ENCODE peak calls at places on chromosomes 16 and 17, in nine cellular contexts. V, Q, E, F, J, S, W, B and K are unnamed samples.

GRCh38 chr17:44095647-44096496 is 25.3 kb downstream of the G6PC3 start:
- DNase-seq in V (no peak), Q (no peak), E (peak; percentile 92), F (peak; percentile 88), J (peak; percentile 99), S (peak; percentile 94), W (peak; percentile 50), B (peak; percentile 86), K (peak; percentile 71)

GRCh38 chr16:69535123-69536050 is 30.4 kb upstream of the NFAT5 start:
- DNase-seq in V (no peak), Q (no peak), E (no peak), F (no peak), J (peak; percentile 51), S (no peak), W (no peak), B (no peak), K (no peak)

GRCh38 chr17:31339906-31340661 is 18.7 kb upstream of the EVI2A start:
- DNase-seq in V (no peak), Q (no peak), E (no peak), F (no peak), J (peak; percentile 72), S (no peak), W (peak; percentile 34), B (no peak), K (no peak)

GRCh38 chr16:81873843-81874752 is 95.0 kb downstream of the PLCG2 start:
- DNase-seq in V (peak; percentile 6), Q (peak; percentile 81), E (peak; percentile 75), F (peak; percentile 72), J (peak; percentile 40), S (peak; percentile 45), W (peak; percentile 76), B (peak; percentile 37), K (peak; percentile 30)

GRCh38 chr16:85173981-85174751 is 61.9 kb upstream of the CIBAR2 start:
- DNase-seq in V (no peak), Q (no peak), E (peak; percentile 51), F (peak; percentile 76), J (peak; percentile 93), S (peak; percentile 53), W (peak; percentile 68), B (no peak), K (no peak)

GRCh38 chr16:79865918-79866317 is 265.4 kb upstream of the MAF start:
- DNase-seq in V (no peak), Q (no peak), E (no peak), F (no peak), J (no peak), S (no peak), W (no peak), B (no peak), K (no peak)

GRCh38 chr16:56866955-56867830 is 2.2 kb downstream of the SLC12A3 start:
- DNase-seq in V (peak; percentile 11), Q (peak; percentile 82), E (peak; percentile 75), F (peak; percentile 66), J (peak; percentile 64), S (peak; percentile 70), W (peak; percentile 70), B (no peak), K (no peak)

GRCh38 chr17:27256225-27257030 is 37.5 kb upstream of the WSB1 start:
- DNase-seq in V (no peak), Q (no peak), E (no peak), F (no peak), J (peak; percentile 68), S (peak; percentile 72), W (no peak), B (no peak), K (no peak)

GRCh38 chr16:49608801-49609200 is 235.2 kb downstream of the C16orf78 start:
- DNase-seq in V (no peak), Q (peak; percentile 8), E (peak; percentile 53), F (no peak), J (peak; percentile 65), S (peak; percentile 39), W (peak; percentile 27), B (no peak), K (no peak)

GRCh38 chr16:50309156-50309526 is 42.8 kb downstream of the ADCY7 start:
- DNase-seq in V (no peak), Q (no peak), E (no peak), F (no peak), J (no peak), S (no peak), W (no peak), B (no peak), K (no peak)

GRCh38 chr17:30278032-30278431 is 13.7 kb downstream of the BLMH start:
- DNase-seq in V (no peak), Q (peak; percentile 43), E (peak; percentile 61), F (peak; percentile 31), J (peak; percentile 54), S (peak; percentile 49), W (peak; percentile 71), B (no peak), K (peak; percentile 20)

GRCh38 chr17:29444589-29444988 is 54.4 kb downstream of the TAOK1 start:
- DNase-seq in V (no peak), Q (no peak), E (no peak), F (no peak), J (peak; percentile 33), S (no peak), W (no peak), B (no peak), K (no peak)

GRCh38 chr17:78132086-78132676 is 1.6 kb downstream of the TMC8 start:
- DNase-seq in V (peak; percentile 71), Q (peak; percentile 80), E (no peak), F (no peak), J (no peak), S (no peak), W (no peak), B (peak; percentile 25), K (no peak)

GRCh38 chr17:7292729-7293128 is 1.7 kb downstream of the YBX2 start:
- DNase-seq in V (no peak), Q (no peak), E (no peak), F (no peak), J (no peak), S (no peak), W (no peak), B (no peak), K (no peak)

GRCh38 chr17:35715416-35715815 is 16.0 kb upstream of the RASL10B start:
- DNase-seq in V (no peak), Q (no peak), E (peak; percentile 91), F (no peak), J (no peak), S (no peak), W (no peak), B (no peak), K (no peak)

GRCh38 chr16:29819506-29819905 is 756 bp upstream of the MVP start:
- DNase-seq in V (no peak), Q (no peak), E (no peak), F (peak; percentile 49), J (peak; percentile 12), S (no peak), W (peak; percentile 62), B (no peak), K (no peak)
- H3K4me1 ChIP-seq in V (peaks cover 76% of the 10 kb centered on the region), Q (peaks cover 53% of the 10 kb centered on the region), E (peaks cover 13% of the 10 kb centered on the region), F (peaks cover 64% of the 10 kb centered on the region), J (peaks cover 43% of the 10 kb centered on the region), S (peaks cover 88% of the 10 kb centered on the region), W (peaks cover 75% of the 10 kb centered on the region), B (peaks cover 57% of the 10 kb centered on the region), K (peaks cover 86% of the 10 kb centered on the region)

GRCh38 chr16:11052080-11052808 is 107.9 kb downstream of the CLEC16A start:
- DNase-seq in V (peak; percentile 6), Q (no peak), E (no peak), F (no peak), J (no peak), S (no peak), W (no peak), B (no peak), K (no peak)
- H3K4me1 ChIP-seq in V (peaks cover 24% of the 10 kb centered on the region), Q (no peaks in the 10 kb centered on the region), E (no peaks in the 10 kb centered on the region), F (peaks cover 21% of the 10 kb centered on the region), J (peaks cover 4% of the 10 kb centered on the region), S (peaks cover 16% of the 10 kb centered on the region), W (peaks cover 2% of the 10 kb centered on the region), B (peaks cover 5% of the 10 kb centered on the region), K (peaks cover 1% of the 10 kb centered on the region)

GRCh38 chr17:968812-969766 is 10.5 kb downstream of the NXN start:
- DNase-seq in V (no peak), Q (no peak), E (no peak), F (no peak), J (no peak), S (no peak), W (no peak), B (no peak), K (no peak)
- H3K4me1 ChIP-seq in V (no peaks in the 10 kb centered on the region), Q (no peaks in the 10 kb centered on the region), E (peaks cover 28% of the 10 kb centered on the region), F (no peaks in the 10 kb centered on the region), J (peaks cover 30% of the 10 kb centered on the region), S (peaks cover 8% of the 10 kb centered on the region), W (peaks cover 5% of the 10 kb centered on the region), B (no peaks in the 10 kb centered on the region), K (peaks cover 9% of the 10 kb centered on the region)

GRCh38 chr16:84103678-84104077 is 13.1 kb downstream of the MBTPS1 start:
- DNase-seq in V (no peak), Q (no peak), E (no peak), F (no peak), J (no peak), S (no peak), W (no peak), B (no peak), K (no peak)
- H3K4me1 ChIP-seq in V (no peaks in the 10 kb centered on the region), Q (no peaks in the 10 kb centered on the region), E (no peaks in the 10 kb centered on the region), F (peaks cover 23% of the 10 kb centered on the region), J (peaks cover 9% of the 10 kb centered on the region), S (peaks cover 11% of the 10 kb centered on the region), W (peaks cover 13% of the 10 kb centered on the region), B (peaks cover 5% of the 10 kb centered on the region), K (peaks cover 75% of the 10 kb centered on the region)

GRCh38 chr16:88476203-88476602 is 23.1 kb downstream of the ZFPM1 start:
- DNase-seq in V (no peak), Q (no peak), E (no peak), F (no peak), J (no peak), S (no peak), W (no peak), B (no peak), K (no peak)
- H3K4me1 ChIP-seq in V (peaks cover 59% of the 10 kb centered on the region), Q (peaks cover 38% of the 10 kb centered on the region), E (peaks cover 7% of the 10 kb centered on the region), F (no peaks in the 10 kb centered on the region), J (peaks cover 16% of the 10 kb centered on the region), S (peaks cover 6% of the 10 kb centered on the region), W (peaks cover 7% of the 10 kb centered on the region), B (no peaks in the 10 kb centered on the region), K (peaks cover 22% of the 10 kb centered on the region)

GRCh38 chr17:77101521-77102410 is 39.0 kb upstream of the SEC14L1 start:
- DNase-seq in V (no peak), Q (no peak), E (no peak), F (no peak), J (no peak), S (peak; percentile 88), W (no peak), B (no peak), K (no peak)

GRCh38 chr17:77106874-77107358 is 33.9 kb upstream of the SEC14L1 start:
- DNase-seq in V (no peak), Q (peak; percentile 64), E (peak; percentile 22), F (no peak), J (no peak), S (no peak), W (no peak), B (no peak), K (no peak)

GRCh38 chr17:77109159-77110005 is 31.4 kb upstream of the SEC14L1 start:
- DNase-seq in V (no peak), Q (peak; percentile 41), E (no peak), F (no peak), J (no peak), S (no peak), W (no peak), B (no peak), K (no peak)

GRCh38 chr17:77107506-77108433 is 33.0 kb upstream of the SEC14L1 start:
- DNase-seq in V (peak; percentile 36), Q (no peak), E (no peak), F (no peak), J (peak; percentile 64), S (no peak), W (peak; percentile 56), B (no peak), K (no peak)

GRCh38 chr17:77105706-77106105 is 35.1 kb upstream of the SEC14L1 start:
- DNase-seq in V (no peak), Q (no peak), E (no peak), F (no peak), J (no peak), S (no peak), W (no peak), B (no peak), K (no peak)
- H3K4me1 ChIP-seq in V (peaks cover 27% of the 10 kb centered on the region), Q (peaks cover 33% of the 10 kb centered on the region), E (peaks cover 27% of the 10 kb centered on the region), F (peaks cover 15% of the 10 kb centered on the region), J (peaks cover 13% of the 10 kb centered on the region), S (peaks cover 86% of the 10 kb centered on the region), W (peaks cover 33% of the 10 kb centered on the region), B (peaks cover 25% of the 10 kb centered on the region), K (peaks cover 51% of the 10 kb centered on the region)